ENCODE peak calls at places on chromosomes 7 and 10, in four cellular contexts. B is body of pancreas, P is prostate gland, T is uterus. J is an unnamed sample. For H3K4me1, the result is how much of the 10 kb centered on the place peaks cover.

GRCh38 chr10:46555713-46556514 is 544 bp downstream of the GPRIN2 start:
- DNase-seq in B (peak), P (peak), T (no peak), J (peak)

GRCh38 chr7:14125998-14126397 is 136.5 kb upstream of the ETV1 start:
- DNase-seq in B (no peak), P (no peak), T (no peak), J (no peak)

GRCh38 chr7:7944619-7945282 is 23.8 kb upstream of the GLCCI1 start:
- DNase-seq in B (no peak), P (no peak), T (no peak), J (peak)

GRCh38 chr7:36040679-36041078 is 112.4 kb upstream of the EEPD1 start:
- DNase-seq in B (no peak), P (no peak), T (no peak), J (no peak)

GRCh38 chr7:3266240-3266639 is 34.8 kb upstream of the SDK1 start:
- DNase-seq in B (no peak), P (no peak), T (no peak), J (no peak)

GRCh38 chr10:77892021-77892739 is 34.4 kb downstream of the DLG5 start:
- DNase-seq in B (peak), P (no peak), T (no peak), J (no peak)

GRCh38 chr7:36286241-36286640 is 103.4 kb upstream of the ANLN start:
- DNase-seq in B (no peak), P (no peak), T (no peak), J (no peak)

GRCh38 chr7:76333388-76334101 is 25.2 kb downstream of the YWHAG start:
- DNase-seq in B (peak), P (no peak), T (peak), J (peak)

GRCh38 chr7:89623018-89623672 is 531.1 kb upstream of the STEAP1 start:
- DNase-seq in B (peak), P (peak), T (no peak), J (no peak)

GRCh38 chr7:138436388-138436787 is 23.7 kb upstream of the TRIM24 start:
- DNase-seq in B (no peak), P (no peak), T (no peak), J (no peak)

GRCh38 chr10:67793313-67793712 is 44.7 kb downstream of the DNAJC12 start:
- DNase-seq in B (no peak), P (no peak), T (no peak), J (no peak)

GRCh38 chr7:155581954-155582353 is 35.6 kb upstream of the CNPY1 start:
- DNase-seq in B (no peak), P (no peak), T (no peak), J (no peak)

GRCh38 chr7:130369831-130370230 is 10.5 kb upstream of the CPA1 start:
- DNase-seq in B (no peak), P (no peak), T (no peak), J (no peak)

GRCh38 chr10:122141821-122142651 is 129.1 kb upstream of the BTBD16 start:
- DNase-seq in B (no peak), P (no peak), T (no peak), J (no peak)

GRCh38 chr10:127349737-127350136 is 153.3 kb upstream of the INSYN2A start:
- DNase-seq in B (no peak), P (no peak), T (no peak), J (no peak)

GRCh38 chr7:146982482-146982881 is 865.9 kb downstream of the CNTNAP2 start:
- DNase-seq in B (no peak), P (no peak), T (no peak), J (no peak)

GRCh38 chr10:61356342-61356741 is 96.8 kb downstream of the TMEM26 start:
- DNase-seq in B (no peak), P (no peak), T (no peak), J (no peak)

GRCh38 chr10:37680243-37680683 is 177.1 kb downstream of the ZNF248 start:
- DNase-seq in B (no peak), P (no peak), T (no peak), J (no peak)

GRCh38 chr10:37679465-37679864 is 177.9 kb downstream of the ZNF248 start:
- DNase-seq in B (no peak), P (no peak), T (no peak), J (no peak)

GRCh38 chr10:37680716-37681616 is 176.4 kb downstream of the ZNF248 start:
- DNase-seq in B (no peak), P (no peak), T (no peak), J (no peak)

GRCh38 chr10:37671802-37672201 is 185.6 kb downstream of the ZNF248 start:
- DNase-seq in B (no peak), P (no peak), T (no peak), J (no peak)

GRCh38 chr10:37675449-37675848 is 182.0 kb downstream of the ZNF248 start:
- DNase-seq in B (no peak), P (no peak), T (no peak), J (no peak)
- H3K4me1 ChIP-seq in B (under half), P (under half), T (under half), J (under half)

GRCh38 chr10:114239117-114239993 is at the start of gene VWA2:
- DNase-seq in B (peak), P (peak), T (no peak), J (peak)

GRCh38 chr10:114232777-114233176 is 6.3 kb upstream of the VWA2 start:
- DNase-seq in B (no peak), P (no peak), T (no peak), J (no peak)

GRCh38 chr10:114233432-114233831 is 5.6 kb upstream of the VWA2 start:
- DNase-seq in B (no peak), P (no peak), T (no peak), J (no peak)

GRCh38 chr10:114239994-114240345 is 916 bp downstream of the VWA2 start:
- DNase-seq in B (no peak), P (no peak), T (no peak), J (no peak)

GRCh38 chr10:114234132-114234531 is 4.9 kb upstream of the VWA2 start:
- DNase-seq in B (no peak), P (no peak), T (no peak), J (no peak)
- H3K27ac ChIP-seq in B (no peak), P (no peak), T (no peak), J (no peak)

DNA sequence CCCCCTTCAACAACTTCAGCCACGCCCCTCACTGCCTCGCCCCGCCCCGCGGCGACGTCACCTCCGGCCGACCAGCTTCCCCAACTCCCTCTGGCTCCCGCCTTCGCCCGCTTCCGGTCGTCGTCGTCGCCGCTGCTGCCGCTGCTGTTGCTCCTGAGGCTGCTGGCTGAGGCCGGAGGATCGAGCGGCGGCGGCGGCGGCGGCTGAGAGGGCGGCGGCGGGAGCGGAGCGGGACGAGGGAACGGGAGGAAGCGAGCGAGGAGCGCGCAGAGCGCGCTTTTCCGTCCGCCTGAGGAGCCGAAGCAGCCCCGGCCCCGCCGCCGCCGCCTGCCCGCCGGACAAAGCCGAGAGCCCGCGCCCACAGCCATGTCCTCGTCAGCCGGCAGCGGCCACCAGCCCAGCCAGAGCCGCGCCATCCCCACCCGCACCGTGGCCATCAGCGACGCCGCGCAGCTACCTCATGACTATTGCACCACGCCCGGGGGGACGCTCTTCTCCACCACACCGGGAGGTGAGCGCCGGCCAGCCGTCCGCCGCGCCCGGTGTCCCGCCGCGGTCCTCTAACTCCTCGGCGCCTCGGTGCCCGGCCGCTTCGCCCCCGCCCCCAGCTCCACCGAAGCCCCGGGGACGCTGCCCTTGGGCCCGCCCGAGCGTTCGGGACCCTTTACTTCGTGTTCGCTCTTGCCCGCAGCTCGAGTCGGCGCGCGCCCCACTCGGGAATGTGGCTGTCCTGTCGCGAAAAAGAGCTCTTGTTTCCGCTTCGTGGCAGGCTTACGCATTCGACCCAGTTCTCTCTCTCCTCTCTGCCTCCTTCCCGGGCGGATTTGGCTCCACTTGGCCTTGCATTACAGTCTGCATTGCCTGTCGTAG is at the start of gene EIF4EBP2:
- DNase-seq in B (peak), P (peak), T (peak), J (peak)
- TF ChIP-seq POLR2A in B (peak), P (peak), T (peak), J (peak)

DNA sequence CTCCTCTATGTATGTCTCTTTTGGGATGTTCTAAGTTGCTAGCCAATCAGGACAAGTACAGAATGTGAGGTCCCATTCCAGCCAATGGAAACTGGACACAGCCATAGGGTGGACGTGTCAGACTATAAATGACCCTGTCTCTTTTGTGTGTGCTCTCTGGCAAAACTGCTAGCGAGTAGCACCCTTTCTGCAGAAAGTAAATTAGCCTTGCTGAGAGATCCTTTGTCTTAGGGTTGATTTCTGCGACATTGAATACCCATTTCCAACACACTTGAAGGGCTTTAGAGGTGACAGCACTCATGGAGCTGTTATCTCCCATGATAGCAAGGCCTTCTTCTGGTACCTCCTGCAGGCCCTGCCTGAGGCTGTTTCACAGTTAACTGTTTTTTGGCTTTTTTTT is 107.5 kb downstream of the CCNY start:
- DNase-seq in B (no peak), P (no peak), T (no peak), J (no peak)
- H3K4me1 ChIP-seq in B (under half), P (under half), T (under half), J (under half)

DNA sequence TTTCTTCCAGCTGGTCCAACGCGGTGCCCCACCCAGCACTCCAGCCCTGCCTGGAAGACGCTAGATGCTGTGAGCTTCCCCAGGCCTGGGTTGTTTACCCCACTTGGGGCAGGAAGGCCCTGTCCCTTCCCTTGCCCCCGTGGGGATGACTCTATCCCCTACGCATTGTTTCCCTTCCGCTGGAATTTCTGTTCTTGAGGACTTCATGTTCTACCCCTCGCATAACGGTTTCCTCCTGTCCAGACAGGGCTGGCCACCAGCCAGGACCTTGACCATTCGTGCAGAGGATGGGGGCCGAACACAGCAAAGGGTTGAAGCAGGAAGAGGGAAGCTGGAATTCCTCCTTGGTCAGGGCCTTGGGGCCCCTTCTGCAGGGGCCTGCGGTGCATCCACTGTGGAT is 14.7 kb upstream of the SERPINE1 start:
- DNase-seq in B (peak), P (no peak), T (peak), J (no peak)
- H3K27ac ChIP-seq in B (peak), P (peak), T (peak), J (peak)

DNA sequence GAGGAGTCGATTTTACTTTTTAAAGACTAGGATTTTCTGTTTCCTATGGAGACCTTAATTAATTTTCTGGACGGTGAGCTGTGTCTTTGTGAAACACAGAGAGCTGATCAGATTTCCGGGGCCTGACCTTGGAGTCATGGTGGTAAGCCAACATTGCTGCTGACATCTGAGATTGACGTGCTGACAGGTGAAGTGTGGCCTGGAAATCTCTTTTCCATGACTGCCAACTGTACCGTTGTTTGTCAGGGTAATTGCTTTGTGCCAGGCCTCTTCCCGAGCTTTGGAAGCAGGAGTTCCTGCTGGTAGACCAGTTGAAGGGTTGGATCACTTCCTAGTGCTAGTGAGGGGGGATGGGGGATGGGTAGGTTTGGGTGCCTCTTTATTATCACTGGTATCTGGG is 71.2 kb downstream of the ADRA2A start:
- DNase-seq in B (no peak), P (no peak), T (no peak), J (no peak)
- TF ChIP-seq POLR2A in B (no peak), P (no peak), T (no peak), J (no peak)

GRCh38 chr7:6730343-6730633 is 23.5 kb upstream of the ZNF12 start:
- DNase-seq in B (no peak), P (no peak), T (no peak), J (no peak)
- H3K4me1 ChIP-seq in B (under half), P (under half), T (under half), J (under half)

GRCh38 chr7:105688617-105689016 is 107.3 kb upstream of the EFCAB10 start:
- DNase-seq in B (no peak), P (no peak), T (no peak), J (no peak)
- H3K27ac ChIP-seq in B (no peak), P (no peak), T (no peak), J (no peak)

J was measured in transverse colon.